ENCODE peak calls at places on chromosomes 4 and X, in four cellular contexts. J, V, Y and E are unnamed samples.

GRCh38 chr4:82561745-82562552 is at the start of gene TMEM150C:
- DNase-seq in J (peak; percentile 33), V (no peak), Y (no peak), E (peak; percentile 67)

GRCh38 chrX:134551365-134552095 is 91.6 kb downstream of the HPRT1 start:
- DNase-seq in Y (no peak), V (no peak), J (peak; percentile 59), E (no peak)

GRCh38 chrX:154822029-154822428 is 12.4 kb downstream of the SMIM9 start:
- DNase-seq in J (no peak), Y (no peak), V (no peak), E (no peak)

GRCh38 chr4:6427439-6428090 is 44.8 kb downstream of the PPP2R2C start:
- DNase-seq in V (no peak), J (no peak), Y (no peak), E (no peak)

GRCh38 chrX:148915474-148915873 is 415.1 kb downstream of the AFF2 start:
- DNase-seq in V (no peak), J (no peak), Y (no peak), E (no peak)

GRCh38 chrX:17414839-17415238 is 39.8 kb downstream of the NHS start:
- DNase-seq in J (no peak), Y (no peak), V (peak; percentile 32), E (no peak)

GRCh38 chrX:14398725-14399124 is 130.6 kb upstream of the GLRA2 start:
- DNase-seq in V (peak; percentile 11), J (no peak), Y (no peak), E (no peak)

GRCh38 chr4:111933703-111934102 is 211.6 kb upstream of the FAM241A start:
- DNase-seq in V (no peak), Y (no peak), J (no peak), E (no peak)

GRCh38 chr4:165364452-165365080 is 14.2 kb upstream of the CPE start:
- DNase-seq in J (peak; percentile 66), V (no peak), Y (no peak), E (peak; percentile 45)

GRCh38 chr4:2040391-2041233 is 18.5 kb upstream of the NAT8L start:
- DNase-seq in V (no peak), Y (no peak), J (no peak), E (no peak)

GRCh38 chr4:89727236-89727635 is 109.7 kb downstream of the SNCA start:
- DNase-seq in V (no peak), J (no peak), Y (no peak), E (no peak)

GRCh38 chrX:69501433-69501832 is 2.7 kb upstream of the NALF2 start:
- DNase-seq in J (no peak), V (peak; percentile 17), Y (no peak), E (peak; percentile 31)

GRCh38 chr4:153428816-153429592 is 37.2 kb upstream of the TMEM131L start:
- DNase-seq in J (no peak), V (no peak), Y (no peak), E (no peak)

GRCh38 chr4:88003261-88003660 is 4.2 kb upstream of the PKD2 start:
- DNase-seq in V (no peak), J (no peak), Y (no peak), E (no peak)

GRCh38 chrX:43592597-43592996 is 63.5 kb upstream of the MAOA start:
- DNase-seq in V (no peak), J (peak; percentile 43), Y (no peak), E (no peak)

GRCh38 chrX:44871114-44871645 is 1.8 kb upstream of the KDM6A start:
- DNase-seq in V (peak; percentile 38), Y (no peak), J (peak; percentile 16), E (no peak)

GRCh38 chrX:10441464-10441863 is 178.9 kb downstream of the MID1 start:
- DNase-seq in J (no peak), V (no peak), Y (no peak), E (no peak)

GRCh38 chrX:15170927-15171326 is 99.0 kb downstream of the ASB9 start:
- DNase-seq in J (no peak), Y (no peak), V (no peak), E (no peak)

GRCh38 chrX:134525086-134525792 is 65.3 kb downstream of the HPRT1 start:
- DNase-seq in Y (no peak), J (no peak), V (no peak), E (no peak)

GRCh38 chr4:90457817-90458216 is 330.6 kb downstream of the CCSER1 start:
- DNase-seq in J (no peak), V (no peak), Y (no peak), E (no peak)

GRCh38 chr4:82782626-82783025 is 16.0 kb downstream of the SCD5 start:
- DNase-seq in J (no peak), Y (no peak), V (no peak), E (no peak)

GRCh38 chrX:118893923-118894322 is 70.3 kb downstream of the ZCCHC12 start:
- DNase-seq in V (no peak), Y (no peak), J (no peak), E (no peak)